ENCODE peak calls at places on chromosomes 13 and 19, in four cellular contexts. L, H, D and K are unnamed samples.

GRCh38 chr13:33937373-33938087 is 119.6 kb downstream of the RFC3 start:
- DNase-seq in D (no peak), L (peak), H (no peak), K (no peak)

GRCh38 chr13:50866817-50867640 is 23.5 kb upstream of the DLEU7 start:
- DNase-seq in L (no peak), D (no peak), H (no peak), K (no peak)

GRCh38 chr19:55567708-55568328 is 12.8 kb downstream of the ZNF579 start:
- DNase-seq in L (no peak), D (no peak), H (no peak), K (no peak)

GRCh38 chr13:97228850-97229521 is 6.9 kb downstream of the MBNL2 start:
- DNase-seq in D (no peak), L (no peak), H (no peak), K (no peak)

GRCh38 chr19:42078538-42079275 is 2.7 kb downstream of the ZNF574 start:
- DNase-seq in L (no peak), D (no peak), H (peak), K (no peak)

GRCh38 chr13:106550570-106551135 is 15.2 kb upstream of the EFNB2 start:
- DNase-seq in D (no peak), L (no peak), H (no peak), K (no peak)

GRCh38 chr19:29544656-29545360 is 19.0 kb downstream of the VSTM2B start:
- DNase-seq in L (no peak), D (no peak), H (no peak), K (no peak)

GRCh38 chr13:97371486-97372109 is 62.4 kb upstream of the RAP2A start:
- DNase-seq in D (peak), H (no peak), L (no peak), K (no peak)

GRCh38 chr19:11195681-11196080 is 1.7 kb downstream of the KANK2 start:
- DNase-seq in D (no peak), H (no peak), L (no peak), K (no peak)

GRCh38 chr13:111323950-111324651 is 3.7 kb downstream of the TEX29 start:
- DNase-seq in L (no peak), D (no peak), H (peak), K (no peak)

GRCh38 chr13:65638572-65639168 is 1591.5 kb downstream of the PCDH9 start:
- DNase-seq in L (peak), D (peak), H (peak), K (peak)

GRCh38 chr13:98105929-98106336 is 37.0 kb upstream of the FARP1 start:
- DNase-seq in L (peak), H (peak), D (no peak), K (peak)

GRCh38 chr19:18912933-18913332 is 6.3 kb downstream of the COPE start:
- DNase-seq in H (no peak), L (no peak), D (no peak), K (no peak)

GRCh38 chr19:18910801-18911436 is 8.3 kb downstream of the COPE start:
- DNase-seq in H (no peak), D (no peak), L (no peak), K (no peak)

GRCh38 chr19:18906605-18907519 is 10.9 kb upstream of the CERS1 start:
- DNase-seq in L (no peak), D (no peak), H (no peak), K (no peak)

GRCh38 chr19:18908917-18909619 is 10.1 kb downstream of the COPE start:
- DNase-seq in H (no peak), D (no peak), L (no peak), K (no peak)

GRCh38 chr19:18910010-18910409 is 9.2 kb downstream of the COPE start:
- DNase-seq in L (no peak), D (no peak), H (no peak), K (no peak)
- H3K27ac ChIP-seq in L (no peak), D (no peak), H (no peak), K (no peak)

DNA sequence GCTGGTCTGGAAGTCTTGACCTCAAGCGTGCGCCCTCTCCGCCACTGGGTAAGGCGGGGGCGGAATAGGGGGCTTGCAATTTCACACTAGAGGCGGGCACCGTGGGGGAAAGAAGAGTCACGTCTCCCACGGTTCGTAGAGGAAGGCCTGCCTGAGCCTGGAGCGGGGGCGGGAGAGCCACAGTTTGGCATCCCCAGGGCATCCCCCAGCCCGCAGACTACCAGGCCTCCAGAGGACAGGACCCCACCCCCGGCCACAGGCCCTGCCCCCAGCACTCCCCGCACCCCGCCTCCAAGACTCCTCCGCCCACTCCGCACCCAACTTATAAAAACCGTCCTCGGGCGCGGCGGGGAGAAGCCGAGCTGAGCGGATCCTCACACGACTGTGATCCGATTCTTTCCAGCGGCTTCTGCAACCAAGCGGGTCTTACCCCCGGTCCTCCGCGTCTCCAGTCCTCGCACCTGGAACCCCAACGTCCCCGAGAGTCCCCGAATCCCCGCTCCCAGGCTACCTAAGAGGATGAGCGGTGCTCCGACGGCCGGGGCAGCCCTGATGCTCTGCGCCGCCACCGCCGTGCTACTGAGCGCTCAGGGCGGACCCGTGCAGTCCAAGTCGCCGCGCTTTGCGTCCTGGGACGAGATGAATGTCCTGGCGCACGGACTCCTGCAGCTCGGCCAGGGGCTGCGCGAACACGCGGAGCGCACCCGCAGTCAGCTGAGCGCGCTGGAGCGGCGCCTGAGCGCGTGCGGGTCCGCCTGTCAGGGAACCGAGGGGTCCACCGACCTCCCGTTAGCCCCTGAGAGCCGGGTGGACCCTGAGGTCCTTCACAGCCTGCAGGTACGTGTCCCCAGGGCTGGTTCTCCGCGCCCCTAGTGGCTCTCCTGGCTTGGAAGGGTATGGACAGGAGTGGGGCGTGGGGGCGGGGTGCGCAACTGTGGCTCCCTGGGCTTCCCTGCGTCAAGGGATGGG is at the start of gene ANGPTL4:
- DNase-seq in D (no peak), H (peak), L (peak), K (peak)
- TF ChIP-seq EZH2 in D (no peak), H (no peak), L (no peak), K (no peak)

DNA sequence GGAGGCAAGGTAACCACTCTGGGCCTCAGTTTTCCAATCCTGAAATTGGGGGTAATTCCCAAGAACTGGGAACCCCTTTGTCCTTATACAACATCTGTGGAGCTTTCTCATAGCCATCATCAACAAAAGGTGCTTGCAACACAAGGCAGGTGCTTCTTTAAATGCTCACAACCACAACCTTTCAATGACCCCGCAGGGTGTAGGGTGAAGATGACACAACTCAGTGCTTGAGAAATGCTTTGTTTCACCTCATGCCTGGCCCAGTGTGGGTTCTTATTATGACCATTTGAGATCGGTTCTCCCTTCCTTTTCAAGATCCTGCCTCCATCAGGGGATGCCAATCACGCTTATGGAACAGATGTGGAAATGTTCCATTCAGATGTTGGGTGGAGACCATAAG is 8.4 kb downstream of the WIZ start:
- DNase-seq in D (no peak), L (no peak), H (no peak), K (no peak)
- H3K27ac ChIP-seq in D (no peak), L (no peak), H (no peak), K (no peak)

DNA sequence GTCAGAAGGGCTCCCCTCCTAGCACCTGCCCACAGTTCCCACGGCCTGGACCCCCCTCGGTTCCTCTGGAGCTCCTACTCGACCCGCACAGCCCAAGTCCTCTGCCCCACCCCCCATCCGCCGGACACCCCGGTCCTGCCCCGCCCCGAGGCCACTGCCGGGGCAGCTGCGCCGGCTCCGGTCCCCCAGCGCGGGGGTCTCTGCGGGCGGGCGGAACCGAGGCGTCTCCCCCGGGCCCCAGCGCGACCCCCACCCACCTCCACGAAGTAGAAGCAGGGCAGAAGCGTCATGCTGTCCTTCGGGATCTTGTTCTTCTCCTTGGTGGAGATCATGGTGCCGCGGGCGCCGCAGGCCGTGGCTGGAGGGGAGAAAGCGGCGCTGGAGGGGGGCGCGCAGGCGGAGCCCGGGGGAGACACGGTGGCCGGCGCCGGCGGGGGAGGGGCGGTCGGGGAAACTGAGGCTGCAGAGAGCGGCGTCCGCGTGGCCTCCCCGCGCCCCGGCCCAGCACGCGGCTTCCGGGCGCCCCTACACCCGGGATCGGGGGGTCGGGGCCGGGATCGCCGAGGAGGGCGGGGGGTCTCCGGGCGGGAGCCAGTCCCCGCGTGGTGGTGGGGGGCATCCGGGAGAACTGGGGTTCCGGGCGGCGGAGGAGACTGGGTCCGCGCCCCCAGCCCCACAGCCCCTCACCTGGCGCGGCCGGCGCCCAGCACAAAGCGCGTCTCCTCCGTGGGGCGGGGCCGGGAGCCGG is at the start of gene PLPPR3:
- DNase-seq in D (no peak), H (no peak), L (no peak), K (no peak)
- TF ChIP-seq EZH2 in D (no peak), H (no peak), L (no peak), K (no peak)

GRCh38 chr19:13859361-13859880 is 17.5 kb upstream of the NANOS3 start:
- DNase-seq in D (no peak), H (peak), L (peak), K (peak)
- H3K27ac ChIP-seq in D (no peak), H (no peak), L (no peak), K (no peak)

GRCh38 chr13:20193142-20193923 is 595 bp upstream of the GJB2 start:
- DNase-seq in D (no peak), L (peak), H (peak), K (peak)
- TF ChIP-seq EZH2 in D (no peak), L (no peak), H (peak), K (peak)

DNA sequence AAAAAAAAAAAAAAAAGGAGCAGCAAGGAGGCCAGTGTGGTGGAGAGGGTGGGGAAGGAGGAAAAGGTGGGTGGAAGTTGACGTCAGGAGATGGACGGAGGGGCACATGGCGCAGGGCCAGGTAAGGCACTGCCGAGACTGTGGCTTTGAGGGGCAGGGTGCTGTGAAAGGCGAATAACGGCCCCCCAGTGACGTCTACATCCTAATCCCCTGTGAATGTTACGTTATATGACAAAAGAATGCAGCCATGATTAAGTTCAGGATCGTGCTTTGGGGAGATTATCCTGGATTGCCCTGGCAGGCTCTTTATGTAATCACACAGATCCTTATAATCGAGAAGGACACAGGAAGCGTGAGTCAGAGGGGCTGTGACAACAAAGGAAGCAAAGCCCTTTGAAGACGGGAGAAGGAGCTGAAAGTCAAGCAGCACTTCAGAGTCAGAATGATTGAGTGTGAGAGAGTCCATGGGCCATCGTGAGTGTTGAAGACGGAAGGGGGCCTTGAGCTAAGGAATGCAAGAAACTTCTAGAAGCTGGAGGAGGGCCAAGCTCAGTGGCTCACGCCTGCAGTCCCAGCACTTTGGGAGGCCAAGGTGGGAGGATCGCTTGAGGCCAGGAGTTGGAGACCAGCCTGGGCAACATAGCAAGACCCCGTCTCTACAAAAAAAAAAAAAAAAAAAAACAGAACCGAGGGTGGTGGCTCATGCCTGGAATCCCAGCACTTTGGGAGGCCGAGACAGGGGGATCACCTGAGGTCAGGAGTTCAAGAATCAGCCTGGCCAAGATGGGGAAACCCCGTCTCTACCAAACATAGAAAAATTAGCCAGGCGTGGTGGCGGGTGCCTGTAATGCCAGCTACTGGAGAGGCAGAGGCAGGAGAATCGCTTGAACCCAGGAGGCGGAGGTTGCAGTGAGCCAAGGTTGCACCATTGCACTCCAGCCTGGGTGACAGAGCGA is 13.8 kb upstream of the CEACAM16 start:
- DNase-seq in H (peak), D (no peak), L (peak), K (peak)
- H3K27ac ChIP-seq in H (peak), D (no peak), L (peak), K (peak)

GRCh38 chr19:3036119-3036794 is 7.2 kb upstream of the TLE2 start:
- DNase-seq in L (peak), H (peak), D (peak), K (peak)

GRCh38 chr19:3034194-3034844 is 5.2 kb upstream of the TLE2 start:
- DNase-seq in D (no peak), L (no peak), H (no peak), K (no peak)

GRCh38 chr19:3035542-3036118 is 6.5 kb upstream of the TLE2 start:
- DNase-seq in L (peak), D (peak), H (peak), K (peak)

GRCh38 chr19:3033595-3034193 is 4.6 kb upstream of the TLE2 start:
- DNase-seq in L (no peak), H (no peak), D (no peak), K (no peak)

DNA sequence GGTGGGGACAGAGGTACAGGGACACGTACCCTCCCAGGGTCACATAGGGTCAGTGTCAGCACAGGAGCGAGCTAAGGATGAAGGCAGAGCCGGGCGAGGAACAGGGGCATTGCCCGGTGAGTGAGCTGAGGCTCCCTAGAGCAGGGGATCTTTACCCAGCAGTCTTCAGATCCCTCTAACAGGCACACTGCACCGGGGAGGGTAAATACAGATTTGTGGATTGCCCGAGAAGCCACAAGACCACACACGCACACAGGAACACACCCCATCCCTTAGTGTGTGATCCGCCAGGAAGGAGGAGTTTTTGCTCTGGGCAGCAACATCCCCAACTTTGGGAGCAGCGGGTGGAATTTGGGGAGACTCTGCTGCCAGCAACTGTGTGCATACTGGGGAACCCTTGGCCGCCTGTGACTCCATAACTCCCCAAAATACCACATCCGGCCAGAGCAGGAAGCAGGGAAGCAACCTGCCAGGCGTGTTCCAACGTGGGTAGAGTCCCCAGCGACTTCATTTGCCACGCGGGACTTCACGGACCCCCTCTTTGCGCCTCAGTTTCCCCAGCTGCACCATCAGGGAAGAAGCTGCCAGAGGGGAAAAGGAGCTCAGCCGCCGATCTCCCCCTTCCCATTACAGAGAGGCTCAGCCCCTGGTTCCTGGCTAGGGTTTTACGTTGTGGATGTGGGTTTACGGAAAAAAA is 5.9 kb upstream of the TLE2 start:
- DNase-seq in H (peak), D (no peak), L (no peak), K (no peak)
- TF ChIP-seq EZH2 in H (no peak), D (no peak), L (no peak), K (no peak)

DNA sequence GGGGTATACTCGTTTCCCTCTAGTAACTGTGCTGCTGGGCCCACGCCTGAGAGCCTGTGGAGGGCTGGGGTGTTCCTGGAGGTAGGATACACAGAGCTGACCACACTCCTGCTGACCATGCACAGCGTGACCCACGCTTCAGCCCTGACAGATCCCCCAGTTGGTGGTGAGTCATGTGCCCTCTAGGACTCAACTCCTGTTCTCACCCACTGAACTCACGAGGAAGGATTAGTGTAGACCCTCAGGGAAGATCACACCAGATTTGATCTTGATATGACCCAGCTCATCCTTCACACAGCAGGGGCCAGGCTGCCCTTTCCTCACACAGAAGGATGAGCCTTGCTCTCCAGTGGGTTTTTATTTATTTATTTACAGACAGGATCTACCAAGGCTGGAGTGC is 13.3 kb upstream of the ACP7 start:
- DNase-seq in D (no peak), L (no peak), H (peak), K (no peak)
- H3K27ac ChIP-seq in D (no peak), L (no peak), H (no peak), K (no peak)

GRCh38 chr19:46404039-46404883 is 9.1 kb downstream of the CCDC8 start:
- DNase-seq in H (peak), D (no peak), L (peak), K (peak)
- TF ChIP-seq EZH2 in H (no peak), D (no peak), L (no peak), K (no peak)